ENCODE peak calls at places on chromosomes 2 and 18, in eight cellular contexts. L, Y, X, J, K, A, R and E are unnamed samples.

GRCh38 chr2:222049946-222050345 is 248.9 kb downstream of the PAX3 start:
- DNase-seq in Y (no peak), L (no peak), J (peak; percentile 55), X (no peak), R (no peak), K (no peak), A (no peak), E (no peak)

GRCh38 chr2:66872056-66872821 is 437.3 kb downstream of the MEIS1 start:
- DNase-seq in J (peak; percentile 65), R (no peak), X (no peak), A (peak; percentile 44), L (no peak), K (no peak), Y (no peak), E (peak; percentile 59)

GRCh38 chr2:122191331-122191730 is 435.9 kb downstream of the TSN start:
- DNase-seq in Y (peak; percentile 3), L (no peak), A (peak; percentile 83), R (peak; percentile 7), J (peak; percentile 11), K (no peak), X (peak; percentile 28), E (no peak)

GRCh38 chr2:85788603-85789002 is 34.8 kb downstream of the ATOH8 start:
- DNase-seq in X (no peak), L (no peak), J (no peak), A (no peak), K (no peak), Y (no peak), R (no peak), E (no peak)

GRCh38 chr2:150618215-150618905 is 130.9 kb upstream of the RND3 start:
- DNase-seq in X (no peak), L (no peak), R (no peak), J (peak; percentile 51), Y (no peak), A (peak; percentile 43), K (no peak), E (no peak)

GRCh38 chr2:169782513-169782912 is 16.2 kb upstream of the SSB start:
- DNase-seq in Y (no peak), L (no peak), A (no peak), X (no peak), J (no peak), R (no peak), K (no peak), E (no peak)

GRCh38 chr18:79366177-79367094 is 29.3 kb upstream of the NFATC1 start:
- DNase-seq in K (no peak), J (peak; percentile 94), X (no peak), Y (no peak), A (peak; percentile 52), R (no peak), L (no peak), E (no peak)

GRCh38 chr2:98912221-98912851 is 23.7 kb downstream of the CRACDL start:
- DNase-seq in R (no peak), J (peak; percentile 92), L (peak; percentile 73), X (no peak), K (peak; percentile 55), Y (peak; percentile 59), A (peak; percentile 86), E (no peak)

GRCh38 chr2:71558300-71559051 is 105.1 kb downstream of the DYSF start:
- DNase-seq in R (no peak), Y (no peak), K (no peak), X (no peak), A (no peak), L (no peak), J (no peak), E (no peak)

GRCh38 chr2:120791961-120792295 is 56.3 kb downstream of the GLI2 start:
- DNase-seq in R (no peak), L (no peak), Y (peak; percentile 66), X (no peak), J (no peak), K (no peak), A (no peak), E (no peak)

GRCh38 chr18:13530879-13531387 is 195.4 kb downstream of the FAM210A start:
- DNase-seq in X (peak; percentile 27), A (peak; percentile 56), K (peak; percentile 59), Y (peak; percentile 36), L (no peak), J (peak; percentile 31), R (peak; percentile 34), E (peak; percentile 61)

GRCh38 chr2:224160917-224161316 is 121.8 kb upstream of the SERPINE2 start:
- DNase-seq in K (peak; percentile 29), J (peak; percentile 69), R (no peak), Y (no peak), L (peak; percentile 58), A (peak; percentile 70), X (no peak), E (no peak)

GRCh38 chr2:187783446-187783845 is 229.2 kb upstream of the TFPI start:
- DNase-seq in J (peak; percentile 18), X (no peak), R (no peak), K (no peak), L (no peak), A (no peak), Y (no peak), E (no peak)
- TF ChIP-seq CTCF in J (peak; percentile 18), X (no peak), R (no peak), K (no peak), L (no peak), A (no peak), Y (no peak), E (no peak)

DNA sequence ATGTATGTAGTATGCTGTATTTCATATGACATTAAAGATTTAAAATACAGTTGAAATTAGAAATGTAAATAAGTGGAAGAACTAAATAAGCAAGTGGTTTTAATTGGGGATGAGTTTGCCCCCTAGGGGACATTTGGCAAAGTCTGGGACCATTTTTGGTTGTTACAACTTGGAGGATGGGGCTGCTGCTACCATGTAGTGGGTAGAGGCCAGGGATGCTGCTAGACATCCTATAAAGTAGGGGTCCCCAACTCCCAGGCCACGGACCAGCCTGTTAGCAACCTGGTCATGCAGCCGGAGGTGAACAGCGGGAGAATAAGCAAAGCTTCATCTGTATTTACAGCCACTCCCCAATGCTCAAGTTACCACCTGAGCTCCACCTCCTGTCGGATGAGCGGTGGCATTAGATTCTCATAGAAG is 27.9 kb upstream of the ASNSD1 start:
- DNase-seq in K (peak; percentile 19), A (peak; percentile 52), Y (no peak), R (no peak), J (peak; percentile 46), X (no peak), L (no peak), E (no peak)
- TF ChIP-seq CTCF in K (peak; percentile 30), A (peak; percentile 52), Y (peak; percentile 40), R (peak; percentile 65), J (peak; percentile 48), X (no peak), L (no peak), E (no peak)

DNA sequence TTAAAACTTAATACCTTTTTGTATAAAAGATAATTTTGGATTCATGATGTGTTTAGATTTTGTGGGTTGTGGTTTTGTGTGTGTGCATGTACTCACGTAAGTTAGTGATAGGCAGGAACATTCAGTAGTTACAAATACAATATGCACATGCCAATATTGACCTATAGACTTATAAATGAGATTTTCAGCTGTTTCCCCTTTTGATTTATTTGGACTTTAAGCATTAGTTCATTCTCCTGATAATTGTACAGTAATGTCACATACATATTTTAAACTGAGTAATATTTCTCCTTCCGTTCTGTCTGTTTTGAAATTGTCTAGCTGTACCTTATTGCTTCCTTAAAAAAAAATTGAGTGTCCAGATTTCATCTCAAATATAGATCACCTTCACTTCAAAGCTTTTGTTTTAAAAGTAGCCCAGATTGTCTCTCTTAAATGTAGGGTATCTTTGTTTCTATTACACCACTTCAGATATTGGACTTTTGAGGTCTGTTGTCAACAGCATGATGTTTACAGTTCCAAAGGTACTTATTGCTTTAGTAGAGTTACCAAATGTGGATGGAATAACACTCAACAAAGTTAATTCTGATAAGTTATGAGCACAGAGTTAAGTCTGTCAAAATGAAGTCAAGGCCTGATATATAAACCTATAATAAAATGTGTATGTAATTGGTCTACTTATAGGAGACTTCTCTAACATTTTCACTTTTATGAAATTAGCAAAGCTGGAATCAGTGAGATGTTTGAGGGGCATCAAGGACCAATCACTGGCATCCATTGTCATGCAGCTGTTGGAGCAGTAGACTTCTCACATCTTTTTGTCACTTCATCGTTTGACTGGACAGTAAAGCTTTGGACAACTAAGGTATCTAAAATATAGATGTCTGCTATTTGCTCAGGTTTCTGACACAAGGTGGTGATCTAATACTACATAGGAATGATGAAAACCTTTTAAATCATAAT is 42.0 kb downstream of the DYNC1I2 start:
- DNase-seq in X (no peak), Y (no peak), R (no peak), J (no peak), K (no peak), A (no peak), L (no peak), E (no peak)
- TF ChIP-seq CTCF in X (no peak), Y (no peak), R (no peak), J (no peak), K (no peak), A (no peak), L (no peak), E (no peak)

DNA sequence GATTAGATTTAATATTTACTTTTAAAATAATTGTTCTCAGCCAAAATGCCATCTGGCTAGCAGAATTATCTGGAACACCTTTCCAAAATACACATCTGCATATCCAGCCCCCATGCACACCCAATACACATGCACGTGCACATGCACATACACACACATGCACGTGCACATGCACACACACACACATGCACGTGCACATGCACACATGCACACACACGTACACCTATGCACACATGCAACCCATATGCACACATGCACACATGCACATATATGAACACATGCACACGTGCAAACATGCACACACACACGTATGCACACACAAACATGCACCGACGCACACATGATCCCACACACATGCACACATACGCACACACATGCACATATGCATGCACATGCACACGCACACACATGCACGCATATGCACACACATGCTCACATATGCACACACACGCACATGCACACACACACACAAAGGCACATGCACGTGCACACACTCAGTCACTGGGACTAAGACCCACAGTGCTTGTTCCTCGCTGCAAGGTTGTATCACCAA is 53.5 kb downstream of the COPS8 start:
- DNase-seq in X (no peak), J (no peak), Y (no peak), L (no peak), R (no peak), K (no peak), A (no peak), E (no peak)
- TF ChIP-seq CTCF in X (no peak), J (no peak), Y (no peak), L (no peak), R (no peak), K (no peak), A (no peak), E (no peak)